ENCODE peak calls at places on chromosomes 5 and 9, in five cellular contexts. One of them, this sample, is unnamed. For H3K4me1, the result is how much of the 10 kb centered on the place peaks cover.

GRCh38 chr5:39057745-39058144 is 16.5 kb downstream of the RICTOR start:
- DNase-seq in stomach: no peak
- DNase-seq in A549: no peak
- DNase-seq in HepG2: no peak
- DNase-seq in sigmoid colon: no peak
- DNase-seq in this sample: no peak

GRCh38 chr9:31355965-31356364 is 1028.5 kb upstream of the ACO1 start:
- DNase-seq in stomach: no peak
- DNase-seq in A549: no peak
- DNase-seq in HepG2: no peak
- DNase-seq in sigmoid colon: no peak
- DNase-seq in this sample: no peak

GRCh38 chr5:442335-443238 is at the start of gene EXOC3:
- DNase-seq in stomach: peak
- DNase-seq in A549: peak
- DNase-seq in HepG2: peak
- DNase-seq in sigmoid colon: peak
- DNase-seq in this sample: peak

GRCh38 chr5:32734822-32735378 is 23.8 kb downstream of the NPR3 start:
- DNase-seq in stomach: no peak
- DNase-seq in A549: no peak
- DNase-seq in HepG2: no peak
- DNase-seq in sigmoid colon: no peak
- DNase-seq in this sample: no peak

GRCh38 chr9:115109486-115109885 is 8.5 kb downstream of the TNC start:
- DNase-seq in stomach: no peak
- DNase-seq in A549: no peak
- DNase-seq in HepG2: no peak
- DNase-seq in sigmoid colon: no peak
- DNase-seq in this sample: no peak

GRCh38 chr9:93129691-93130500 is 4.2 kb downstream of the NINJ1 start:
- DNase-seq in stomach: no peak
- DNase-seq in A549: no peak
- DNase-seq in HepG2: no peak
- DNase-seq in sigmoid colon: peak
- DNase-seq in this sample: peak

GRCh38 chr5:149448831-149449714 is 70.0 kb upstream of the IL17B start:
- DNase-seq in stomach: no peak
- DNase-seq in A549: no peak
- DNase-seq in HepG2: no peak
- DNase-seq in sigmoid colon: no peak
- DNase-seq in this sample: peak

GRCh38 chr5:81750308-81751008 is 439 bp downstream of the SSBP2 start:
- DNase-seq in stomach: peak
- DNase-seq in A549: peak
- DNase-seq in HepG2: no peak
- DNase-seq in sigmoid colon: no peak
- DNase-seq in this sample: peak

GRCh38 chr5:21071986-21072385 is 1084.0 kb upstream of the CDH18 start:
- DNase-seq in stomach: no peak
- DNase-seq in A549: no peak
- DNase-seq in HepG2: no peak
- DNase-seq in sigmoid colon: no peak
- DNase-seq in this sample: no peak

GRCh38 chr9:111284703-111285102 is 45.3 kb downstream of the OR2K2 start:
- DNase-seq in stomach: no peak
- DNase-seq in A549: no peak
- DNase-seq in HepG2: no peak
- DNase-seq in sigmoid colon: no peak
- DNase-seq in this sample: no peak

GRCh38 chr9:116933251-116933650 is 246.1 kb downstream of the TRIM32 start:
- DNase-seq in stomach: no peak
- DNase-seq in A549: no peak
- DNase-seq in HepG2: no peak
- DNase-seq in sigmoid colon: no peak
- DNase-seq in this sample: no peak

GRCh38 chr5:32989815-32990214 is 278.7 kb downstream of the NPR3 start:
- DNase-seq in stomach: no peak
- DNase-seq in A549: no peak
- DNase-seq in HepG2: no peak
- DNase-seq in sigmoid colon: no peak
- DNase-seq in this sample: no peak

GRCh38 chr5:176987583-176987982 is 19.0 kb downstream of the UIMC1 start:
- DNase-seq in stomach: no peak
- DNase-seq in A549: no peak
- DNase-seq in HepG2: no peak
- DNase-seq in sigmoid colon: no peak
- DNase-seq in this sample: no peak

GRCh38 chr5:168172718-168173045 is 118.8 kb upstream of the WWC1 start:
- DNase-seq in stomach: no peak
- DNase-seq in A549: no peak
- DNase-seq in HepG2: no peak
- DNase-seq in sigmoid colon: no peak
- DNase-seq in this sample: no peak

GRCh38 chr5:143738415-143739401 is 73.3 kb upstream of the HMHB1 start:
- DNase-seq in stomach: no peak
- DNase-seq in A549: no peak
- DNase-seq in HepG2: no peak
- DNase-seq in sigmoid colon: no peak
- DNase-seq in this sample: no peak

GRCh38 chr5:141514330-141515111 is 25.6 kb downstream of the PCDHGC5 start:
- DNase-seq in stomach: no peak
- DNase-seq in A549: no peak
- DNase-seq in HepG2: no peak
- DNase-seq in sigmoid colon: no peak
- DNase-seq in this sample: no peak

GRCh38 chr9:137136261-137136925 is 2.6 kb upstream of the GRIN1 start:
- DNase-seq in stomach: no peak
- DNase-seq in A549: no peak
- DNase-seq in HepG2: no peak
- DNase-seq in sigmoid colon: no peak
- DNase-seq in this sample: peak

GRCh38 chr9:38319496-38320173 is 72.9 kb upstream of the ALDH1B1 start:
- DNase-seq in stomach: no peak
- DNase-seq in A549: no peak
- DNase-seq in HepG2: no peak
- DNase-seq in sigmoid colon: no peak
- DNase-seq in this sample: no peak

GRCh38 chr5:154741415-154741814 is 13.8 kb upstream of the LARP1 start:
- DNase-seq in stomach: no peak
- DNase-seq in A549: no peak
- DNase-seq in HepG2: no peak
- DNase-seq in sigmoid colon: no peak
- DNase-seq in this sample: no peak

GRCh38 chr9:98767196-98767595 is 29.2 kb downstream of the ANKS6 start:
- DNase-seq in stomach: no peak
- DNase-seq in A549: no peak
- DNase-seq in HepG2: no peak
- DNase-seq in sigmoid colon: no peak
- DNase-seq in this sample: no peak

GRCh38 chr5:113119271-113119924 is 142.8 kb downstream of the DCP2 start:
- DNase-seq in stomach: no peak
- DNase-seq in A549: no peak
- DNase-seq in HepG2: no peak
- DNase-seq in sigmoid colon: peak
- DNase-seq in this sample: peak

GRCh38 chr5:148384389-148384756 is 615 bp downstream of the FBXO38 start:
- DNase-seq in stomach: no peak
- DNase-seq in A549: peak
- DNase-seq in HepG2: peak
- DNase-seq in sigmoid colon: no peak
- DNase-seq in this sample: no peak

GRCh38 chr9:122382901-122383850 is 12.4 kb downstream of the PTGS1 start:
- DNase-seq in stomach: no peak
- DNase-seq in A549: no peak
- DNase-seq in HepG2: no peak
- DNase-seq in sigmoid colon: peak
- DNase-seq in this sample: no peak

GRCh38 chr9:111605041-111605559 is 5.7 kb upstream of the PTGR1 start:
- DNase-seq in stomach: no peak
- DNase-seq in A549: no peak
- DNase-seq in HepG2: peak
- DNase-seq in sigmoid colon: no peak
- DNase-seq in this sample: peak

GRCh38 chr9:4984571-4985375 is at the start of gene JAK2:
- DNase-seq in stomach: peak
- DNase-seq in A549: peak
- DNase-seq in HepG2: peak
- DNase-seq in sigmoid colon: peak
- DNase-seq in this sample: peak

GRCh38 chr9:4986291-4986690 is 1.2 kb downstream of the JAK2 start:
- DNase-seq in stomach: no peak
- DNase-seq in A549: no peak
- DNase-seq in HepG2: no peak
- DNase-seq in sigmoid colon: no peak
- DNase-seq in this sample: no peak

GRCh38 chr9:4986783-4987182 is 1.7 kb downstream of the JAK2 start:
- DNase-seq in stomach: no peak
- DNase-seq in A549: no peak
- DNase-seq in HepG2: no peak
- DNase-seq in sigmoid colon: no peak
- DNase-seq in this sample: no peak

GRCh38 chr9:4984171-4984570 is 901 bp upstream of the JAK2 start:
- DNase-seq in stomach: no peak
- DNase-seq in A549: peak
- DNase-seq in HepG2: peak
- DNase-seq in sigmoid colon: no peak
- DNase-seq in this sample: no peak

DNA sequence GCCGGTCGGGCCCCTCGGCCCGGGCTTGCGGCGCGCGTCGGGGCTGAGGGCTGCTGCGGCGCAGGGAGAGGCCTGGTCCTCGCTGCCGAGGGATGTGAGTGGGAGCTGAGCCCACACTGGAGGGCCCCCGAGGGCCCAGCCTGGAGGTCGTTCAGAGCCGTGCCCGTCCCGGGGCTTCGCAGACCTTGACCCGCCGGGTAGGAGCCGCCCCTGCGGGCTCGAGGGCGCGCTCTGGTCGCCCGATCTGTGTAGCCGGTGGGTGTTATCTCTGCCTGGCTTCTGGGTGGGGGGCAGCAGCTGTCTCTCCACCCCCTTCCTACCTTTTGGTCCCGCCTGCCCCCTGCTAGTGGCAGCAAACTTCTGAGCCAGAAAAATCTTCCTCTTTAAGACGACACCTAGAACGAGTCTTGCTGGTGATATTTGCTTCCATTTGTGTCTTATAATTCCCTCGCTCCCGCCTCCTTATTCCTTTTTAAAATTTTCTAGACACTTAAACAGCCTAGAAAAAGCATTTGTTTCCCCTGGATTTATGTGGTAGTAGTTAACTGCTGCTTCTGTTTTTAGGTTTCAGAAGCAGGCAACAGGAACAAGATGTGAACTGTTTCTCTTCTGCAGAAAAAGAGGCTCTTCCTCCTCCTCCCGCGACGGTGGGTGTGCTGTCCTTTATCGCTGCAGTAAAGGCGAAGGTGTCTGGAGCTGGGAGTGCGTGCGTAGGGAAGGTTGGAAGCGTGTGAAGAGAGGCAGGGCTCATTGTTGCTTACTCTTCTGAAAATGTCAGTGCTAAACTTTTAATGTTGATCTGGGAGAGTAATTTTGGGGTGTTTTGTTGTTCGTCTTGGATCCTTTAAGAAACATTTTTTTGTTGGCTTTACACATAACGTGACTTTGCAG is 549 bp downstream of the JAK2 start:
- DNase-seq in stomach: peak
- DNase-seq in A549: no peak
- DNase-seq in HepG2: no peak
- DNase-seq in sigmoid colon: peak
- DNase-seq in this sample: peak
- TF ChIP-seq POLR2A in stomach: no peak
- TF ChIP-seq POLR2A in A549: no peak
- TF ChIP-seq POLR2A in HepG2: no peak
- TF ChIP-seq POLR2A in sigmoid colon: no peak
- TF ChIP-seq POLR2A in this sample: peak

GRCh38 chr5:93626801-93627200 is 43.8 kb downstream of the NR2F1 start:
- DNase-seq in stomach: no peak
- DNase-seq in A549: no peak
- DNase-seq in HepG2: no peak
- DNase-seq in sigmoid colon: no peak
- DNase-seq in this sample: no peak

GRCh38 chr5:93621340-93621872 is 38.4 kb downstream of the NR2F1 start:
- DNase-seq in stomach: peak
- DNase-seq in A549: peak
- DNase-seq in HepG2: peak
- DNase-seq in sigmoid colon: peak
- DNase-seq in this sample: peak

GRCh38 chr5:93623153-93623552 is 40.1 kb downstream of the NR2F1 start:
- DNase-seq in stomach: no peak
- DNase-seq in A549: no peak
- DNase-seq in HepG2: no peak
- DNase-seq in sigmoid colon: no peak
- DNase-seq in this sample: no peak

GRCh38 chr5:93620487-93621339 is 37.7 kb downstream of the NR2F1 start:
- DNase-seq in stomach: peak
- DNase-seq in A549: peak
- DNase-seq in HepG2: peak
- DNase-seq in sigmoid colon: peak
- DNase-seq in this sample: peak

GRCh38 chr5:93622240-93622885 is 39.3 kb downstream of the NR2F1 start:
- DNase-seq in stomach: no peak
- DNase-seq in A549: no peak
- DNase-seq in HepG2: peak
- DNase-seq in sigmoid colon: no peak
- DNase-seq in this sample: no peak
- H3K4me1 ChIP-seq in stomach: under half
- H3K4me1 ChIP-seq in A549: under half
- H3K4me1 ChIP-seq in HepG2: under half
- H3K4me1 ChIP-seq in sigmoid colon: under half
- H3K4me1 ChIP-seq in this sample: under half

GRCh38 chr5:151005975-151006576 is 14.3 kb upstream of the GPX3 start:
- DNase-seq in stomach: peak
- DNase-seq in A549: no peak
- DNase-seq in HepG2: no peak
- DNase-seq in sigmoid colon: peak
- DNase-seq in this sample: peak

GRCh38 chr5:151006704-151007334 is 13.6 kb upstream of the GPX3 start:
- DNase-seq in stomach: peak
- DNase-seq in A549: no peak
- DNase-seq in HepG2: no peak
- DNase-seq in sigmoid colon: peak
- DNase-seq in this sample: no peak

GRCh38 chr5:151003503-151003860 is 16.9 kb upstream of the GPX3 start:
- DNase-seq in stomach: no peak
- DNase-seq in A549: no peak
- DNase-seq in HepG2: no peak
- DNase-seq in sigmoid colon: no peak
- DNase-seq in this sample: no peak

GRCh38 chr5:151004499-151004898 is 15.9 kb upstream of the GPX3 start:
- DNase-seq in stomach: no peak
- DNase-seq in A549: no peak
- DNase-seq in HepG2: peak
- DNase-seq in sigmoid colon: no peak
- DNase-seq in this sample: no peak

GRCh38 chr5:151005187-151005974 is 15.0 kb upstream of the GPX3 start:
- DNase-seq in stomach: no peak
- DNase-seq in A549: no peak
- DNase-seq in HepG2: peak
- DNase-seq in sigmoid colon: peak
- DNase-seq in this sample: peak
- TF ChIP-seq EP300 in stomach: peak
- TF ChIP-seq EP300 in A549: no peak
- TF ChIP-seq EP300 in HepG2: peak
- TF ChIP-seq EP300 in sigmoid colon: peak
- TF ChIP-seq EP300 in this sample: peak

GRCh38 chr9:34046784-34047379 is 1.8 kb downstream of the UBAP2 start:
- DNase-seq in stomach: no peak
- DNase-seq in A549: no peak
- DNase-seq in HepG2: no peak
- DNase-seq in sigmoid colon: no peak
- DNase-seq in this sample: peak
- TF ChIP-seq POLR2A in stomach: no peak
- TF ChIP-seq POLR2A in A549: no peak
- TF ChIP-seq POLR2A in HepG2: no peak
- TF ChIP-seq POLR2A in sigmoid colon: no peak
- TF ChIP-seq POLR2A in this sample: peak

This sample was measured in transverse colon.